ENCODE peak calls at places on chromosomes 6 and 20, in nine cellular contexts. One of them, this sample, is unnamed.
A peak's percentile ranks its signal among the peaks of the same experiment; 100 is the strongest.

GRCh38 chr6:79146426-79146825 is 68.4 kb upstream of the PHIP start:
- DNase-seq in CD8-positive, alpha-beta T cell: no peak
- DNase-seq in lower lobe of right lung: no peak
- DNase-seq in BE2C: no peak
- DNase-seq in AG04449: no peak
- DNase-seq in IMR-90: no peak
- DNase-seq in uterus: no peak
- DNase-seq in astrocyte of the cerebellum: no peak
- DNase-seq in left lung: no peak
- DNase-seq in this sample: no peak

GRCh38 chr6:100435299-100435698 is 29.4 kb downstream of the SIM1 start:
- DNase-seq in uterus: no peak
- DNase-seq in IMR-90: no peak
- DNase-seq in BE2C: no peak
- DNase-seq in astrocyte of the cerebellum: no peak
- DNase-seq in AG04449: no peak
- DNase-seq in lower lobe of right lung: no peak
- DNase-seq in left lung: no peak
- DNase-seq in CD8-positive, alpha-beta T cell: no peak
- DNase-seq in this sample: peak; percentile 27

GRCh38 chr6:36912583-36912982 is 26.8 kb downstream of the C6orf89 start:
- DNase-seq in lower lobe of right lung: no peak
- DNase-seq in BE2C: no peak
- DNase-seq in IMR-90: peak; percentile 89
- DNase-seq in AG04449: peak; percentile 74
- DNase-seq in left lung: no peak
- DNase-seq in astrocyte of the cerebellum: peak; percentile 74
- DNase-seq in CD8-positive, alpha-beta T cell: peak; percentile 48
- DNase-seq in uterus: no peak
- DNase-seq in this sample: peak; percentile 88

GRCh38 chr6:29504961-29505360 is 17.2 kb upstream of the MAS1L start:
- DNase-seq in astrocyte of the cerebellum: no peak
- DNase-seq in left lung: no peak
- DNase-seq in lower lobe of right lung: no peak
- DNase-seq in CD8-positive, alpha-beta T cell: no peak
- DNase-seq in uterus: no peak
- DNase-seq in IMR-90: no peak
- DNase-seq in BE2C: no peak
- DNase-seq in AG04449: no peak
- DNase-seq in this sample: no peak

GRCh38 chr6:109458774-109459531 is 3.4 kb upstream of the MICAL1 start:
- DNase-seq in BE2C: no peak
- DNase-seq in IMR-90: no peak
- DNase-seq in left lung: no peak
- DNase-seq in AG04449: no peak
- DNase-seq in uterus: no peak
- DNase-seq in astrocyte of the cerebellum: no peak
- DNase-seq in CD8-positive, alpha-beta T cell: peak; percentile 44
- DNase-seq in lower lobe of right lung: no peak
- DNase-seq in this sample: no peak

GRCh38 chr20:37627060-37627766 is 66.6 kb upstream of the CTNNBL1 start:
- DNase-seq in IMR-90: peak; percentile 55
- DNase-seq in AG04449: no peak
- DNase-seq in left lung: peak; percentile 39
- DNase-seq in astrocyte of the cerebellum: peak; percentile 31
- DNase-seq in CD8-positive, alpha-beta T cell: no peak
- DNase-seq in uterus: no peak
- DNase-seq in BE2C: no peak
- DNase-seq in lower lobe of right lung: no peak
- DNase-seq in this sample: peak; percentile 53

GRCh38 chr6:13922750-13923149 is 2.0 kb upstream of the RNF182 start:
- DNase-seq in AG04449: no peak
- DNase-seq in IMR-90: no peak
- DNase-seq in astrocyte of the cerebellum: no peak
- DNase-seq in left lung: no peak
- DNase-seq in CD8-positive, alpha-beta T cell: no peak
- DNase-seq in BE2C: no peak
- DNase-seq in uterus: no peak
- DNase-seq in lower lobe of right lung: no peak
- DNase-seq in this sample: no peak

GRCh38 chr6:5446362-5447075 is 185.2 kb downstream of the FARS2 start:
- DNase-seq in CD8-positive, alpha-beta T cell: no peak
- DNase-seq in uterus: no peak
- DNase-seq in lower lobe of right lung: no peak
- DNase-seq in left lung: no peak
- DNase-seq in AG04449: no peak
- DNase-seq in BE2C: no peak
- DNase-seq in IMR-90: peak; percentile 54
- DNase-seq in astrocyte of the cerebellum: no peak
- DNase-seq in this sample: peak; percentile 47

GRCh38 chr20:51725584-51726176 is 42.5 kb downstream of the ATP9A start:
- DNase-seq in BE2C: no peak
- DNase-seq in astrocyte of the cerebellum: no peak
- DNase-seq in left lung: no peak
- DNase-seq in CD8-positive, alpha-beta T cell: no peak
- DNase-seq in uterus: no peak
- DNase-seq in IMR-90: no peak
- DNase-seq in AG04449: no peak
- DNase-seq in lower lobe of right lung: no peak
- DNase-seq in this sample: no peak

GRCh38 chr6:80021131-80021530 is 16.7 kb downstream of the TTK start:
- DNase-seq in AG04449: no peak
- DNase-seq in uterus: no peak
- DNase-seq in CD8-positive, alpha-beta T cell: no peak
- DNase-seq in lower lobe of right lung: no peak
- DNase-seq in left lung: no peak
- DNase-seq in BE2C: no peak
- DNase-seq in astrocyte of the cerebellum: no peak
- DNase-seq in IMR-90: no peak
- DNase-seq in this sample: no peak

GRCh38 chr20:62782149-62782892 is 14.0 kb upstream of the MRGBP start:
- DNase-seq in AG04449: no peak
- DNase-seq in left lung: no peak
- DNase-seq in IMR-90: no peak
- DNase-seq in lower lobe of right lung: no peak
- DNase-seq in uterus: no peak
- DNase-seq in BE2C: peak; percentile 42
- DNase-seq in CD8-positive, alpha-beta T cell: no peak
- DNase-seq in astrocyte of the cerebellum: no peak
- DNase-seq in this sample: no peak

GRCh38 chr6:1771324-1771723 is 161.6 kb downstream of the FOXC1 start:
- DNase-seq in lower lobe of right lung: no peak
- DNase-seq in BE2C: no peak
- DNase-seq in AG04449: no peak
- DNase-seq in IMR-90: peak; percentile 44
- DNase-seq in CD8-positive, alpha-beta T cell: peak; percentile 19
- DNase-seq in uterus: no peak
- DNase-seq in astrocyte of the cerebellum: no peak
- DNase-seq in left lung: no peak
- DNase-seq in this sample: no peak

GRCh38 chr6:132764370-132764769 is 6.7 kb upstream of the VNN2 start:
- DNase-seq in astrocyte of the cerebellum: peak; percentile 65
- DNase-seq in CD8-positive, alpha-beta T cell: no peak
- DNase-seq in AG04449: peak; percentile 61
- DNase-seq in BE2C: no peak
- DNase-seq in lower lobe of right lung: no peak
- DNase-seq in uterus: peak; percentile 21
- DNase-seq in IMR-90: peak; percentile 83
- DNase-seq in left lung: peak; percentile 46
- DNase-seq in this sample: peak; percentile 80

GRCh38 chr20:17822039-17822438 is 122.3 kb downstream of the BANF2 start:
- DNase-seq in BE2C: no peak
- DNase-seq in CD8-positive, alpha-beta T cell: no peak
- DNase-seq in uterus: peak; percentile 81
- DNase-seq in left lung: no peak
- DNase-seq in lower lobe of right lung: no peak
- DNase-seq in IMR-90: peak; percentile 72
- DNase-seq in AG04449: no peak
- DNase-seq in astrocyte of the cerebellum: peak; percentile 72
- DNase-seq in this sample: peak; percentile 59

GRCh38 chr6:159980474-159980873 is 11.6 kb downstream of the IGF2R start:
- DNase-seq in astrocyte of the cerebellum: no peak
- DNase-seq in uterus: no peak
- DNase-seq in left lung: no peak
- DNase-seq in CD8-positive, alpha-beta T cell: no peak
- DNase-seq in lower lobe of right lung: no peak
- DNase-seq in AG04449: no peak
- DNase-seq in BE2C: no peak
- DNase-seq in IMR-90: no peak
- DNase-seq in this sample: no peak

GRCh38 chr6:159983641-159984080 is 14.8 kb downstream of the IGF2R start:
- DNase-seq in uterus: no peak
- DNase-seq in astrocyte of the cerebellum: no peak
- DNase-seq in IMR-90: peak; percentile 51
- DNase-seq in BE2C: no peak
- DNase-seq in CD8-positive, alpha-beta T cell: no peak
- DNase-seq in lower lobe of right lung: no peak
- DNase-seq in left lung: no peak
- DNase-seq in AG04449: no peak
- DNase-seq in this sample: peak; percentile 61

GRCh38 chr6:159981171-159981571 is 12.3 kb downstream of the IGF2R start:
- DNase-seq in IMR-90: no peak
- DNase-seq in BE2C: no peak
- DNase-seq in lower lobe of right lung: no peak
- DNase-seq in left lung: no peak
- DNase-seq in uterus: no peak
- DNase-seq in AG04449: no peak
- DNase-seq in CD8-positive, alpha-beta T cell: no peak
- DNase-seq in astrocyte of the cerebellum: no peak
- DNase-seq in this sample: no peak

GRCh38 chr6:159982726-159983506 is 14.0 kb downstream of the IGF2R start:
- DNase-seq in uterus: no peak
- DNase-seq in BE2C: no peak
- DNase-seq in AG04449: no peak
- DNase-seq in lower lobe of right lung: no peak
- DNase-seq in left lung: no peak
- DNase-seq in IMR-90: peak; percentile 33
- DNase-seq in CD8-positive, alpha-beta T cell: no peak
- DNase-seq in astrocyte of the cerebellum: no peak
- DNase-seq in this sample: peak; percentile 30

GRCh38 chr6:159981591-159982245 is 12.8 kb downstream of the IGF2R start:
- DNase-seq in astrocyte of the cerebellum: peak; percentile 83
- DNase-seq in uterus: peak; percentile 57
- DNase-seq in left lung: peak; percentile 83
- DNase-seq in BE2C: no peak
- DNase-seq in AG04449: no peak
- DNase-seq in lower lobe of right lung: peak; percentile 79
- DNase-seq in CD8-positive, alpha-beta T cell: peak; percentile 48
- DNase-seq in IMR-90: peak; percentile 91
- DNase-seq in this sample: peak; percentile 84
- H3K4me3 ChIP-seq in astrocyte of the cerebellum: no peak overlapping the region
- H3K4me3 ChIP-seq in uterus: no peak overlapping the region
- H3K4me3 ChIP-seq in left lung: peak overlapping the region; percentile 1
- H3K4me3 ChIP-seq in BE2C: no peak overlapping the region
- H3K4me3 ChIP-seq in AG04449: no peak overlapping the region
- H3K4me3 ChIP-seq in lower lobe of right lung: peak overlapping the region; percentile 32
- H3K4me3 ChIP-seq in CD8-positive, alpha-beta T cell: peak overlapping the region; percentile 9
- H3K4me3 ChIP-seq in IMR-90: no peak overlapping the region
- H3K4me3 ChIP-seq in this sample: no peak overlapping the region

GRCh38 chr20:33515569-33516216 is 25.8 kb downstream of the CBFA2T2 start:
- DNase-seq in left lung: no peak
- DNase-seq in astrocyte of the cerebellum: no peak
- DNase-seq in AG04449: no peak
- DNase-seq in lower lobe of right lung: no peak
- DNase-seq in BE2C: no peak
- DNase-seq in IMR-90: no peak
- DNase-seq in uterus: no peak
- DNase-seq in CD8-positive, alpha-beta T cell: no peak
- DNase-seq in this sample: no peak
- TF ChIP-seq CTCF in left lung: no peak
- TF ChIP-seq CTCF in astrocyte of the cerebellum: peak; percentile 36
- TF ChIP-seq CTCF in AG04449: no peak
- TF ChIP-seq CTCF in lower lobe of right lung: no peak
- TF ChIP-seq CTCF in BE2C: peak; percentile 60
- TF ChIP-seq CTCF in IMR-90: peak; percentile 32
- TF ChIP-seq CTCF in uterus: no peak
- TF ChIP-seq CTCF in CD8-positive, alpha-beta T cell: peak; percentile 29
- TF ChIP-seq CTCF in this sample: peak; percentile 35

GRCh38 chr20:32823078-32823477 is 3.3 kb downstream of the MAPRE1 start:
- DNase-seq in uterus: no peak
- DNase-seq in IMR-90: peak; percentile 82
- DNase-seq in left lung: no peak
- DNase-seq in CD8-positive, alpha-beta T cell: no peak
- DNase-seq in BE2C: no peak
- DNase-seq in AG04449: no peak
- DNase-seq in lower lobe of right lung: no peak
- DNase-seq in astrocyte of the cerebellum: peak; percentile 16
- DNase-seq in this sample: peak; percentile 66
- H3K4me3 ChIP-seq in uterus: no peak overlapping the region
- H3K4me3 ChIP-seq in IMR-90: no peak overlapping the region
- H3K4me3 ChIP-seq in left lung: no peak overlapping the region
- H3K4me3 ChIP-seq in CD8-positive, alpha-beta T cell: no peak overlapping the region
- H3K4me3 ChIP-seq in BE2C: no peak overlapping the region
- H3K4me3 ChIP-seq in AG04449: no peak overlapping the region
- H3K4me3 ChIP-seq in lower lobe of right lung: no peak overlapping the region
- H3K4me3 ChIP-seq in astrocyte of the cerebellum: no peak overlapping the region
- H3K4me3 ChIP-seq in this sample: no peak overlapping the region

GRCh38 chr20:6134592-6134991 is 11.8 kb upstream of the FERMT1 start:
- DNase-seq in CD8-positive, alpha-beta T cell: no peak
- DNase-seq in AG04449: no peak
- DNase-seq in astrocyte of the cerebellum: no peak
- DNase-seq in lower lobe of right lung: no peak
- DNase-seq in IMR-90: no peak
- DNase-seq in left lung: no peak
- DNase-seq in uterus: no peak
- DNase-seq in BE2C: no peak
- DNase-seq in this sample: no peak
- TF ChIP-seq CTCF in CD8-positive, alpha-beta T cell: no peak
- TF ChIP-seq CTCF in AG04449: no peak
- TF ChIP-seq CTCF in astrocyte of the cerebellum: no peak
- TF ChIP-seq CTCF in lower lobe of right lung: no peak
- TF ChIP-seq CTCF in IMR-90: no peak
- TF ChIP-seq CTCF in left lung: no peak
- TF ChIP-seq CTCF in uterus: no peak
- TF ChIP-seq CTCF in BE2C: no peak
- TF ChIP-seq CTCF in this sample: no peak

DNA sequence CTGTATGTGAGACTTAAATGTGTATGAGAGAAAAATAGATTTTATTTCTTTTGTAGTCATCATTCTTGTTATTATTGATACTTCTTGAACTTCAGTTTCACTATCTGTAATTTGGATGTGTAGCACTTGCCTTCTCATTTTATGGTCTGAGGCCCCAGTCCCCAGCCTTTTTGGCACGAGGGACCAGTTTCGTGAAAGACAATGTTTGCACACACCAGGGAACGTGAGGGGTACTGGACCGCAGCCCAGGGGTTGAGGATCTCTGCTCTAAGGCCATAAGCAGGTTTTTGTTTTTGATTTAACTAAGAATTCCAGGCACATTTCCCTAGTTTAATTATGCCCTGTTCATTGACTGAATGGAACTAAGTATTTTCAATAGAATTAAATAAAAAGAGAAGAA is 261.5 kb downstream of the BMP2 start:
- DNase-seq in CD8-positive, alpha-beta T cell: no peak
- DNase-seq in uterus: no peak
- DNase-seq in AG04449: no peak
- DNase-seq in BE2C: no peak
- DNase-seq in left lung: no peak
- DNase-seq in astrocyte of the cerebellum: no peak
- DNase-seq in lower lobe of right lung: no peak
- DNase-seq in IMR-90: no peak
- DNase-seq in this sample: no peak
- H3K4me3 ChIP-seq in CD8-positive, alpha-beta T cell: no peak overlapping the region
- H3K4me3 ChIP-seq in uterus: no peak overlapping the region
- H3K4me3 ChIP-seq in AG04449: no peak overlapping the region
- H3K4me3 ChIP-seq in BE2C: no peak overlapping the region
- H3K4me3 ChIP-seq in left lung: no peak overlapping the region
- H3K4me3 ChIP-seq in astrocyte of the cerebellum: no peak overlapping the region
- H3K4me3 ChIP-seq in lower lobe of right lung: no peak overlapping the region
- H3K4me3 ChIP-seq in IMR-90: no peak overlapping the region
- H3K4me3 ChIP-seq in this sample: no peak overlapping the region